ENCODE peak calls at places on chromosomes 6 and 20, in four cellular contexts. Q is AG09309; A is activated CD8-positive, alpha-beta memory T cell treated with anti-CD3 and anti-CD28 coated beads for 1 hour; M is stimulated activated CD8-positive, alpha-beta memory T cell treated with anti-CD3 and anti-CD28 coated beads, Interleukin-15, amount 100 ng/mL, for 1 hour. E is an unnamed sample.

GRCh38 chr20:9573598-9573997 is 59.2 kb downstream of the LAMP5 start:
- DNase-seq in A (no peak), Q (no peak), M (no peak), E (no peak)

GRCh38 chr6:45483501-45483900 is 105.8 kb upstream of the SUPT3H start:
- DNase-seq in Q (peak), M (no peak), A (no peak), E (no peak)

GRCh38 chr6:147944122-147944521 is 398.5 kb upstream of the SASH1 start:
- DNase-seq in A (no peak), M (no peak), Q (no peak), E (no peak)

GRCh38 chr20:820328-820953 is 13.1 kb upstream of the FAM110A start:
- DNase-seq in A (no peak), Q (no peak), M (no peak), E (no peak)

GRCh38 chr6:147909645-147910044 is 401.2 kb downstream of the SAMD5 start:
- DNase-seq in M (no peak), Q (peak), A (no peak), E (no peak)

GRCh38 chr6:19896580-19897010 is 59.4 kb downstream of the ID4 start:
- DNase-seq in Q (no peak), A (no peak), M (no peak), E (no peak)

GRCh38 chr6:150016324-150017185 is 8.8 kb downstream of the RAET1L start:
- DNase-seq in M (no peak), Q (peak), A (peak), E (peak)

GRCh38 chr6:28211840-28212509 is 13.1 kb upstream of the ZSCAN9 start:
- DNase-seq in Q (no peak), M (no peak), A (no peak), E (no peak)

GRCh38 chr6:5626727-5627426 is 365.6 kb downstream of the FARS2 start:
- DNase-seq in M (no peak), Q (no peak), A (no peak), E (no peak)

GRCh38 chr20:24442909-24443308 is 26.5 kb upstream of the SYNDIG1 start:
- DNase-seq in M (no peak), Q (no peak), A (no peak), E (no peak)

GRCh38 chr20:50456452-50457324 is 53.5 kb upstream of the PTPN1 start:
- DNase-seq in Q (no peak), A (no peak), M (no peak), E (no peak)

GRCh38 chr6:163662604-163663225 is 248.2 kb downstream of the QKI start:
- DNase-seq in Q (no peak), M (no peak), A (no peak), E (no peak)

GRCh38 chr20:56072165-56072564 is 66.8 kb upstream of the CBLN4 start:
- DNase-seq in Q (no peak), A (no peak), M (no peak), E (no peak)

GRCh38 chr6:13593720-13594119 is 19.3 kb downstream of the SIRT5 start:
- DNase-seq in M (no peak), Q (no peak), A (no peak), E (no peak)

GRCh38 chr6:66103954-66104353 is 396.9 kb upstream of the EYS start:
- DNase-seq in Q (no peak), M (no peak), A (no peak), E (no peak)

E was measured in central memory CD4-positive, alpha-beta T cell.